ENCODE peak calls at places on chromosome 22, in four cellular contexts. One of them, this sample, is unnamed.

GRCh38 chr22:19821523-19822300 is 33.0 kb downstream of the GNB1L start:
- DNase-seq in psoas muscle: no peak
- DNase-seq in cardiac fibroblast: no peak
- DNase-seq in Karpas-422: no peak
- DNase-seq in this sample: no peak

GRCh38 chr22:38423512-38424503 is 31.2 kb downstream of the KCNJ4 start:
- DNase-seq in psoas muscle: no peak
- DNase-seq in Karpas-422: no peak
- DNase-seq in cardiac fibroblast: no peak
- DNase-seq in this sample: no peak

GRCh38 chr22:31583861-31584485 is 78.0 kb downstream of the PISD start:
- DNase-seq in psoas muscle: no peak
- DNase-seq in Karpas-422: no peak
- DNase-seq in cardiac fibroblast: no peak
- DNase-seq in this sample: no peak

GRCh38 chr22:23180301-23180892 is at the start of gene BCR:
- DNase-seq in cardiac fibroblast: peak
- DNase-seq in Karpas-422: peak
- DNase-seq in psoas muscle: peak
- DNase-seq in this sample: peak

GRCh38 chr22:26399288-26399687 is 29.8 kb upstream of the ASPHD2 start:
- DNase-seq in psoas muscle: no peak
- DNase-seq in Karpas-422: peak
- DNase-seq in cardiac fibroblast: peak
- DNase-seq in this sample: no peak

GRCh38 chr22:27278986-27279385 is 522.6 kb downstream of the MN1 start:
- DNase-seq in Karpas-422: no peak
- DNase-seq in psoas muscle: no peak
- DNase-seq in cardiac fibroblast: no peak
- DNase-seq in this sample: no peak

GRCh38 chr22:23292453-23293350 is 112.4 kb downstream of the BCR start:
- DNase-seq in Karpas-422: no peak
- DNase-seq in psoas muscle: no peak
- DNase-seq in cardiac fibroblast: no peak
- DNase-seq in this sample: no peak

GRCh38 chr22:19082101-19082500 is 40.1 kb downstream of the DGCR2 start:
- DNase-seq in Karpas-422: no peak
- DNase-seq in psoas muscle: no peak
- DNase-seq in cardiac fibroblast: no peak
- DNase-seq in this sample: no peak

GRCh38 chr22:46754110-46754799 is 8.2 kb upstream of the TBC1D22A start:
- DNase-seq in Karpas-422: no peak
- DNase-seq in cardiac fibroblast: peak
- DNase-seq in psoas muscle: peak
- DNase-seq in this sample: peak

GRCh38 chr22:23772315-23773246 is at the start of gene MMP11:
- DNase-seq in cardiac fibroblast: peak
- DNase-seq in psoas muscle: peak
- DNase-seq in Karpas-422: peak
- DNase-seq in this sample: peak

GRCh38 chr22:44802956-44803355 is 50.6 kb downstream of the ARHGAP8 start:
- DNase-seq in cardiac fibroblast: no peak
- DNase-seq in Karpas-422: no peak
- DNase-seq in psoas muscle: no peak
- DNase-seq in this sample: no peak

GRCh38 chr22:50040717-50041116 is 17.4 kb downstream of the TTLL8 start:
- DNase-seq in Karpas-422: no peak
- DNase-seq in cardiac fibroblast: no peak
- DNase-seq in psoas muscle: no peak
- DNase-seq in this sample: no peak

GRCh38 chr22:49263101-49263500 is 564.6 kb downstream of the BRD1 start:
- DNase-seq in cardiac fibroblast: no peak
- DNase-seq in Karpas-422: no peak
- DNase-seq in psoas muscle: no peak
- DNase-seq in this sample: no peak

GRCh38 chr22:17931400-17931825 is 92.9 kb downstream of the MICAL3 start:
- DNase-seq in psoas muscle: peak
- DNase-seq in cardiac fibroblast: no peak
- DNase-seq in Karpas-422: no peak
- DNase-seq in this sample: peak

GRCh38 chr22:40499187-40499753 is 128.9 kb downstream of the SGSM3 start:
- DNase-seq in Karpas-422: no peak
- DNase-seq in psoas muscle: no peak
- DNase-seq in cardiac fibroblast: peak
- DNase-seq in this sample: peak

GRCh38 chr22:40345801-40346177 is 511 bp upstream of the ADSL start:
- DNase-seq in cardiac fibroblast: peak
- DNase-seq in Karpas-422: peak
- DNase-seq in psoas muscle: peak
- DNase-seq in this sample: no peak

GRCh38 chr22:35315855-35316745 is 16.4 kb downstream of the TOM1 start:
- DNase-seq in cardiac fibroblast: no peak
- DNase-seq in Karpas-422: no peak
- DNase-seq in psoas muscle: peak
- DNase-seq in this sample: no peak

GRCh38 chr22:39530692-39531331 is 1.7 kb downstream of the RPS19BP1 start:
- DNase-seq in cardiac fibroblast: peak
- DNase-seq in Karpas-422: peak
- DNase-seq in psoas muscle: no peak
- DNase-seq in this sample: no peak

GRCh38 chr22:46002757-46003270 is 25.9 kb upstream of the WNT7B start:
- DNase-seq in cardiac fibroblast: no peak
- DNase-seq in psoas muscle: peak
- DNase-seq in Karpas-422: no peak
- DNase-seq in this sample: no peak

GRCh38 chr22:24153959-24154358 is 27.3 kb upstream of the SUSD2 start:
- DNase-seq in Karpas-422: no peak
- DNase-seq in psoas muscle: no peak
- DNase-seq in cardiac fibroblast: no peak
- DNase-seq in this sample: no peak

GRCh38 chr22:39913321-39913720 is 12.4 kb downstream of the GRAP2 start:
- DNase-seq in cardiac fibroblast: no peak
- DNase-seq in psoas muscle: no peak
- DNase-seq in Karpas-422: no peak
- DNase-seq in this sample: no peak

GRCh38 chr22:44224166-44224565 is 43.4 kb downstream of the PARVG start:
- DNase-seq in cardiac fibroblast: no peak
- DNase-seq in psoas muscle: no peak
- DNase-seq in Karpas-422: no peak
- DNase-seq in this sample: no peak

GRCh38 chr22:28917747-28918543 is 34.6 kb downstream of the ZNRF3 start:
- DNase-seq in psoas muscle: no peak
- DNase-seq in cardiac fibroblast: peak
- DNase-seq in Karpas-422: no peak
- DNase-seq in this sample: no peak

GRCh38 chr22:46849101-46849500 is 86.7 kb downstream of the TBC1D22A start:
- DNase-seq in cardiac fibroblast: no peak
- DNase-seq in psoas muscle: no peak
- DNase-seq in Karpas-422: no peak
- DNase-seq in this sample: no peak

GRCh38 chr22:28989035-28989464 is 72.6 kb downstream of the C22orf31 start:
- DNase-seq in psoas muscle: no peak
- DNase-seq in cardiac fibroblast: no peak
- DNase-seq in Karpas-422: no peak
- DNase-seq in this sample: peak

GRCh38 chr22:19271856-19272535 is 19.5 kb downstream of the CLTCL1 start:
- DNase-seq in Karpas-422: no peak
- DNase-seq in cardiac fibroblast: no peak
- DNase-seq in psoas muscle: no peak
- DNase-seq in this sample: no peak

GRCh38 chr22:20865869-20866445 is 7.2 kb downstream of the SNAP29 start:
- DNase-seq in psoas muscle: no peak
- DNase-seq in Karpas-422: no peak
- DNase-seq in cardiac fibroblast: no peak
- DNase-seq in this sample: no peak

GRCh38 chr22:45648320-45649070 is 23.1 kb upstream of the ATXN10 start:
- DNase-seq in Karpas-422: no peak
- DNase-seq in psoas muscle: no peak
- DNase-seq in cardiac fibroblast: no peak
- DNase-seq in this sample: no peak

GRCh38 chr22:48754611-48755331 is 1072.9 kb downstream of the BRD1 start:
- DNase-seq in Karpas-422: no peak
- DNase-seq in psoas muscle: no peak
- DNase-seq in cardiac fibroblast: no peak
- DNase-seq in this sample: no peak

GRCh38 chr22:19068784-19069271 is 53.4 kb downstream of the DGCR2 start:
- DNase-seq in Karpas-422: peak
- DNase-seq in psoas muscle: no peak
- DNase-seq in cardiac fibroblast: no peak
- DNase-seq in this sample: no peak

GRCh38 chr22:35010543-35010942 is 55.4 kb upstream of the ISX start:
- DNase-seq in Karpas-422: no peak
- DNase-seq in cardiac fibroblast: no peak
- DNase-seq in psoas muscle: no peak
- DNase-seq in this sample: no peak

GRCh38 chr22:47275479-47276218 is 513.2 kb downstream of the TBC1D22A start:
- DNase-seq in cardiac fibroblast: peak
- DNase-seq in Karpas-422: no peak
- DNase-seq in psoas muscle: no peak
- DNase-seq in this sample: no peak

GRCh38 chr22:27771637-27772369 is 29.8 kb downstream of the MN1 start:
- DNase-seq in cardiac fibroblast: no peak
- DNase-seq in Karpas-422: no peak
- DNase-seq in psoas muscle: no peak
- DNase-seq in this sample: no peak

GRCh38 chr22:23692598-23693291 is 1.9 kb downstream of the RGL4 start:
- DNase-seq in cardiac fibroblast: no peak
- DNase-seq in psoas muscle: no peak
- DNase-seq in Karpas-422: peak
- DNase-seq in this sample: no peak

GRCh38 chr22:41175546-41175945 is 29.6 kb upstream of the L3MBTL2 start:
- DNase-seq in Karpas-422: no peak
- DNase-seq in psoas muscle: no peak
- DNase-seq in cardiac fibroblast: no peak
- DNase-seq in this sample: no peak

GRCh38 chr22:45090364-45090960 is 73.3 kb upstream of the NUP50 start:
- DNase-seq in cardiac fibroblast: peak
- DNase-seq in Karpas-422: no peak
- DNase-seq in psoas muscle: no peak
- DNase-seq in this sample: no peak